ENCODE peak calls at places on chromosomes 4 and X, in five cellular contexts. A is neuronal stem cell; D is breast epithelium; H is CD4-positive, alpha-beta memory T cell; I is cardiac muscle cell. S is an unnamed sample.

GRCh38 chrX:44431206-44431605 is 87.7 kb upstream of the EFHC2 start:
- DNase-seq in A (no peak), H (no peak), I (peak; percentile 0), D (no peak), S (no peak)

GRCh38 chr4:40916218-40916555 is 166.4 kb downstream of the NSUN7 start:
- DNase-seq in H (no peak), A (no peak), D (no peak), I (peak; percentile 54), S (no peak)

GRCh38 chr4:39255266-39255665 is 72.9 kb downstream of the WDR19 start:
- DNase-seq in A (no peak), H (no peak), I (peak; percentile 60), D (no peak), S (no peak)

GRCh38 chr4:48801739-48802138 is 21.7 kb upstream of the FRYL start:
- DNase-seq in A (no peak), H (no peak), D (no peak), I (peak; percentile 27), S (no peak)

GRCh38 chr4:65668201-65669007 is 1.9 kb downstream of the EPHA5 start:
- DNase-seq in H (no peak), A (peak; percentile 26), D (no peak), I (no peak), S (no peak)

GRCh38 chr4:125781656-125782055 is 466.9 kb downstream of the FAT4 start:
- DNase-seq in I (no peak), A (no peak), H (no peak), D (no peak), S (no peak)

GRCh38 chr4:46389301-46389761 is 597 bp downstream of the GABRA2 start:
- DNase-seq in A (peak; percentile 47), D (no peak), I (peak; percentile 25), H (no peak), S (no peak)

GRCh38 chr4:96102541-96103018 is 262.7 kb downstream of the PDHA2 start:
- DNase-seq in D (no peak), A (no peak), I (peak; percentile 82), H (no peak), S (no peak)

GRCh38 chr4:41160010-41160789 is 54.1 kb downstream of the APBB2 start:
- DNase-seq in H (no peak), A (no peak), I (peak; percentile 93), D (no peak), S (no peak)

GRCh38 chrX:44596277-44596676 is 53.6 kb upstream of the FUNDC1 start:
- DNase-seq in D (no peak), A (no peak), I (no peak), H (no peak), S (no peak)

GRCh38 chrX:44651347-44651746 is 108.7 kb upstream of the FUNDC1 start:
- DNase-seq in I (peak; percentile 72), A (no peak), H (no peak), D (no peak), S (no peak)

GRCh38 chrX:18676050-18676449 is 4.1 kb upstream of the RS1 start:
- DNase-seq in I (no peak), A (no peak), D (no peak), H (no peak), S (no peak)

GRCh38 chr4:8832130-8832930 is 39.3 kb downstream of the HMX1 start:
- DNase-seq in H (no peak), A (no peak), D (peak; percentile 24), I (peak; percentile 21), S (no peak)

GRCh38 chr4:8081171-8081570 is 77.4 kb downstream of the ABLIM2 start:
- DNase-seq in D (no peak), I (no peak), A (no peak), H (no peak), S (no peak)

GRCh38 chr4:56752985-56753384 is 68.5 kb downstream of the SPINK2 start:
- DNase-seq in H (no peak), D (peak; percentile 54), I (no peak), A (no peak), S (no peak)

GRCh38 chr4:476501-476900 is 22.5 kb downstream of the ZNF721 start:
- DNase-seq in D (no peak), I (peak; percentile 13), A (no peak), H (no peak), S (no peak)

GRCh38 chrX:148500428-148501120 is at the start of gene AFF2:
- DNase-seq in H (peak; percentile 32), D (no peak), A (peak; percentile 37), I (peak; percentile 17), S (no peak)

GRCh38 chr4:121736735-121737351 is 28.1 kb downstream of the SMIM43 start:
- DNase-seq in D (no peak), A (peak; percentile 48), I (peak; percentile 71), H (peak; percentile 6), S (no peak)

GRCh38 chr4:153153339-153153851 is 50.8 kb upstream of the TRIM2 start:
- DNase-seq in H (peak; percentile 78), D (no peak), A (no peak), I (peak; percentile 25), S (no peak)

GRCh38 chrX:69093960-69094935 is 71.0 kb downstream of the PJA1 start:
- DNase-seq in A (peak; percentile 40), H (peak; percentile 23), D (no peak), I (peak; percentile 76), S (no peak)

GRCh38 chrX:9456250-9457074 is 8.4 kb upstream of the TBL1X start:
- DNase-seq in D (no peak), I (no peak), A (no peak), H (peak; percentile 82), S (no peak)

GRCh38 chrX:111159232-111159631 is 63.2 kb downstream of the PAK3 start:
- DNase-seq in A (no peak), D (no peak), I (no peak), H (no peak), S (no peak)

GRCh38 chrX:37350034-37350365 is 836 bp downstream of the PRRG1 start:
- DNase-seq in H (no peak), I (peak; percentile 30), D (no peak), A (no peak), S (no peak)

GRCh38 chr4:183638436-183638835 is 20.5 kb downstream of the RWDD4 start:
- DNase-seq in H (no peak), A (no peak), I (no peak), D (no peak), S (no peak)

GRCh38 chr4:123536225-123536624 is 139.6 kb downstream of the SPRY1 start:
- DNase-seq in D (no peak), A (no peak), I (no peak), H (no peak), S (no peak)

GRCh38 chr4:41212221-41213203 is 1.8 kb downstream of the APBB2 start:
- DNase-seq in H (no peak), D (no peak), I (peak; percentile 85), A (no peak), S (no peak)

GRCh38 chr4:89482248-89482647 is 174.6 kb upstream of the GPRIN3 start:
- DNase-seq in D (no peak), A (peak; percentile 1), H (no peak), I (peak; percentile 54), S (no peak)

GRCh38 chr4:26281876-26282275 is 38.9 kb upstream of the RBPJ start:
- DNase-seq in D (no peak), H (no peak), A (no peak), I (no peak), S (no peak)

GRCh38 chr4:82744284-82744963 is 54.2 kb downstream of the SCD5 start:
- DNase-seq in I (no peak), A (no peak), D (no peak), H (no peak), S (no peak)

GRCh38 chr4:13523105-13523477 is 21.2 kb downstream of the NKX3-2 start:
- DNase-seq in D (no peak), I (no peak), H (no peak), A (no peak), S (no peak)
- H3K4me3 ChIP-seq in D (no peak overlapping the region), I (no peak overlapping the region), H (no peak overlapping the region), A (no peak overlapping the region), S (no peak overlapping the region)

GRCh38 chrX:72371405-72371804 is 65.7 kb upstream of the CITED1 start:
- DNase-seq in D (no peak), H (no peak), A (no peak), I (no peak), S (no peak)
- H3K27ac ChIP-seq in D (no peak overlapping the region), H (no peak overlapping the region), A (no peak overlapping the region), I (no peak overlapping the region), S (no peak overlapping the region)

GRCh38 chr4:18980516-18981233 is 959.1 kb upstream of the LCORL start:
- DNase-seq in D (no peak), A (no peak), H (no peak), I (no peak), S (no peak)
- H3K4me3 ChIP-seq in D (no peak overlapping the region), A (no peak overlapping the region), H (no peak overlapping the region), I (no peak overlapping the region), S (no peak overlapping the region)

GRCh38 chr4:106763044-106763443 is 273.1 kb downstream of the DKK2 start:
- DNase-seq in A (peak; percentile 35), H (no peak), D (no peak), I (no peak), S (no peak)
- H3K27ac ChIP-seq in A (no peak overlapping the region), H (no peak overlapping the region), D (no peak overlapping the region), I (no peak overlapping the region), S (no peak overlapping the region)

GRCh38 chrX:2220296-2220695 is 280.5 kb downstream of the DHRSX start:
- DNase-seq in H (no peak), A (no peak), I (no peak), D (no peak), S (no peak)
- H3K4me3 ChIP-seq in H (no peak overlapping the region), A (no peak overlapping the region), I (no peak overlapping the region), D (no peak overlapping the region), S (no peak overlapping the region)

GRCh38 chr4:95027906-95028618 is 270.3 kb downstream of the BMPR1B start:
- DNase-seq in H (no peak), I (no peak), A (peak; percentile 12), D (no peak), S (no peak)
- H3K27ac ChIP-seq in H (no peak overlapping the region), I (no peak overlapping the region), A (no peak overlapping the region), D (no peak overlapping the region), S (no peak overlapping the region)

DNA sequence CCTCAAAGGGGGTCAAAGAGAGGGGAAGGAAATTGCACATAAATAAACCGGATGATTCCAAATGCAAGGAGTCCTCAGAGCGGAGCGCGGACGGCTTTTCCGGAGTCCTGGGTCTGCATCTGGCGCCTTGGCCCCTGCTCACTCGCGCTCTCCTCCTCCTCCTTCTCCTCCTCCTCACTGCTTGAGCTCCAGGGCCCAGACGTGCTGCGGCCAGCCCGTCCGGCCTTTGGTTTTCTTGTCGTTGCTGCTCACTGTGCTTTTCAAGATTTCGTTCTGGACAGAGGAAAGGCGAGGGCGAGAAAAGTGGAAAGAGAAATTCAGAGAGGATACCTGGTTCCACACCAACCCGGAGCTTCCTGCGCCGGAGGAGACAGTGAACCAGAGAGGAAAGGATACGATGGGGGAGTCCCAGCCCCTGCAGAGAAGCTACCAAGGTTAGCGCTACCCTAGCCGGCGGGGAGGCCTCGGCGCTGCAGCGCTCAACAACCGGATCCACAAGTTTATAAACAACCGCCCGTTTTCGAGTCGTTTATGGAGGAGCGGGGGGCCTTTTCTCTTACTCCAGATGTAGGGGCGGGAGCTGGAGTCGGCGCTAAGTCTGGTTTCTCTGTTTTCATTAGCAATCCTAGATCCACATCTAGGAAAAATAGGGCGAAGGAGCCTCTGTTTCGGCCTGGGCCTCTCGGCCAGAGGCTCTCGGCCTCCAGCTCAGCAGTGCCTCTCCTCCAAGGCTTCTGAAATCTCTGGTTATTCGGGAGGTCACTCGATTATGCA is 2.7 kb downstream of the HAND2 start:
- DNase-seq in H (no peak), A (no peak), D (no peak), I (peak; percentile 73), S (no peak)
- H3K4me3 ChIP-seq in H (no peak overlapping the region), A (no peak overlapping the region), D (peak overlapping the region; percentile 55), I (peak overlapping the region; percentile 96), S (peak overlapping the region; percentile 46)

GRCh38 chr4:11514780-11515432 is 86.2 kb upstream of the HS3ST1 start:
- DNase-seq in H (no peak), D (no peak), I (no peak), A (no peak), S (no peak)
- H3K27ac ChIP-seq in H (no peak overlapping the region), D (no peak overlapping the region), I (peak overlapping the region; percentile 4), A (no peak overlapping the region), S (no peak overlapping the region)